ENCODE peak calls at places on chromosomes 4 and X, in six cellular contexts. B, X, E, Z, P and Y are unnamed samples.

GRCh38 chr4:18322111-18322510 is 300.6 kb upstream of the LCORL start:
- DNase-seq in E (no peak), P (no peak), Z (no peak), X (no peak), B (no peak), Y (no peak)

GRCh38 chr4:13539047-13539720 is 5.1 kb downstream of the NKX3-2 start:
- DNase-seq in E (no peak), Z (no peak), B (no peak), X (no peak), P (peak), Y (no peak)

GRCh38 chrX:21800344-21800770 is 39.1 kb upstream of the MBTPS2 start:
- DNase-seq in X (peak), B (peak), P (no peak), Z (no peak), E (no peak), Y (no peak)

GRCh38 chrX:48083212-48083611 is 11.8 kb upstream of the ZNF630 start:
- DNase-seq in X (peak), Z (peak), E (peak), B (peak), P (no peak), Y (peak)

GRCh38 chr4:11429646-11430045 is 952 bp upstream of the HS3ST1 start:
- DNase-seq in X (no peak), E (no peak), P (no peak), Z (no peak), B (no peak), Y (no peak)

GRCh38 chr4:111879539-111879938 is 265.7 kb upstream of the FAM241A start:
- DNase-seq in P (no peak), X (no peak), B (no peak), Z (no peak), E (no peak), Y (no peak)

GRCh38 chrX:20527458-20528099 is 260.9 kb upstream of the RPS6KA3 start:
- DNase-seq in Z (peak), E (no peak), X (peak), P (no peak), B (peak), Y (peak)

GRCh38 chrX:46582964-46583363 is 9.4 kb downstream of the CHST7 start:
- DNase-seq in X (peak), E (peak), B (peak), P (no peak), Z (no peak), Y (peak)

GRCh38 chrX:49178537-49178936 is 6.8 kb downstream of the PLP2 start:
- DNase-seq in B (no peak), X (no peak), P (peak), Z (no peak), E (no peak), Y (no peak)

GRCh38 chr4:127888559-127888958 is 7.9 kb downstream of the PLK4 start:
- DNase-seq in Z (no peak), E (no peak), B (no peak), P (no peak), X (no peak), Y (peak)

GRCh38 chr4:8615366-8615765 is 22.8 kb downstream of the CPZ start:
- DNase-seq in E (no peak), Z (no peak), P (peak), X (no peak), B (no peak), Y (no peak)

GRCh38 chrX:15547356-15547755 is 46.7 kb downstream of the BMX start:
- DNase-seq in B (no peak), X (no peak), Z (no peak), E (no peak), P (no peak), Y (no peak)

GRCh38 chr4:72887152-72887551 is 182.4 kb downstream of the COX18 start:
- DNase-seq in X (no peak), E (no peak), P (no peak), B (peak), Z (no peak), Y (no peak)

GRCh38 chr4:72893354-72894066 is 176.0 kb downstream of the COX18 start:
- DNase-seq in Z (no peak), B (no peak), X (no peak), E (no peak), P (no peak), Y (no peak)

GRCh38 chr4:72886602-72887001 is 182.9 kb downstream of the COX18 start:
- DNase-seq in Z (peak), E (no peak), P (no peak), X (peak), B (no peak), Y (no peak)

DNA sequence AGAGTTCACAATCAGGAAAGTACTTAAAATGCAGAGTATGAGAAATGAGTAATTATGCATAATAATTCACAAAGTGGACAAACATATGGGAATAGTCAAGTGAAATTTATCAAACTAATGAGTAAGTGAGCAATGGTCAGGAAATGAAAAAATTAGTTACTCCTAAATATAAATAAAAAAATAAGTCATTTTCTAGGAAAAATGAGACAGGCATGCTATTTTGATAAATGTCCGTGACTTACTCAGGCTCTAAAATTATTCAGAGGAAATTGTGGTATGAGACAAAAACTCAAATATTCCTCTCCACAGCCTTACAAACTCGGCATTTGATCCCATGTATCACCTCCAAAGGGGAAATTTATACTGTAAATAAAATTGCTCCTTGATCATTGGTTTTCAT is 181.2 kb downstream of the COX18 start:
- DNase-seq in Z (no peak), E (no peak), P (no peak), B (peak), X (no peak), Y (no peak)
- TF ChIP-seq CTCF in Z (no peak), E (no peak), P (no peak), B (no peak), X (no peak), Y (no peak)

DNA sequence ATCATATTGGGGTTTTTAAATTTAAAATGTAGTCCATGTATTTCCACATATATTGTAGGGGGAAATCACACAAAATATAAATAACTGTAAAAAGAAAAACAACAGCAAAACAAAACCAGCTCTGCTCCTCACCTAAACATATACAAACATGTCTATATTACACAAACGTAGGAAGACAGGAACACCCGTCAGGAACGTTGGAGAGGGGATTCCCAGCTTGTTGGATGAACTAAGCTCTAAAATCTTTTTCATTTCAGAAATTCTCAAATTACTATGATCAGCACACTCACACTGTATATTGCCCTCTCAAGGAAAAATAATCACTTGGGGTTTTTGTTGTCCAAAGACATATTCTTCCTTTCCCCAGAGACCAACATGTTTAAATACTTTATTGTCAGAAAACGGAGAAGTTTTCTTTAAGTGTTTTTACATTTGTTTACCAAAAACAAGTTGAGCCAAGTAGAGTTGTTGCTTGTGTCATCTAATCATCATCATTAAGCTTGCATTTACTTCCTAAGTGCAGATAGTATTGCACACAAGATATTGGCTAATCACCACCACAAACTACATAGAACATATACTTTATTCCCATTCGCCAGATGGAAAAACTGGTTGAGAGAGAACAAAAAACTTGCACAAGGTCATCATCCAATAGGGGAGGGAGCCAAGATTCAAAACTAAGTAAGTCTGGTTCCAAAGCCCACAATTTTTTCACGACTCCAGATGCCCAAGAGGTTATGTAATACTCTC is 2.4 kb upstream of the TLR10 start:
- DNase-seq in E (no peak), Z (no peak), X (no peak), B (no peak), P (no peak), Y (no peak)
- H3K4me3 ChIP-seq in E (no peak), Z (no peak), X (no peak), B (no peak), P (no peak), Y (no peak)

GRCh38 chrX:12076046-12076445 is 62.2 kb upstream of the FRMPD4 start:
- DNase-seq in Z (no peak), B (peak), X (peak), E (no peak), P (no peak), Y (peak)
- TF ChIP-seq CTCF in Z (no peak), B (no peak), X (peak), E (no peak), P (no peak), Y (no peak)

GRCh38 chr4:24885342-24885741 is 27.5 kb downstream of the CCDC149 start:
- DNase-seq in E (no peak), Z (no peak), B (no peak), X (no peak), P (no peak), Y (no peak)
- H3K4me3 ChIP-seq in E (no peak), Z (no peak), B (no peak), X (no peak), P (no peak), Y (no peak)

DNA sequence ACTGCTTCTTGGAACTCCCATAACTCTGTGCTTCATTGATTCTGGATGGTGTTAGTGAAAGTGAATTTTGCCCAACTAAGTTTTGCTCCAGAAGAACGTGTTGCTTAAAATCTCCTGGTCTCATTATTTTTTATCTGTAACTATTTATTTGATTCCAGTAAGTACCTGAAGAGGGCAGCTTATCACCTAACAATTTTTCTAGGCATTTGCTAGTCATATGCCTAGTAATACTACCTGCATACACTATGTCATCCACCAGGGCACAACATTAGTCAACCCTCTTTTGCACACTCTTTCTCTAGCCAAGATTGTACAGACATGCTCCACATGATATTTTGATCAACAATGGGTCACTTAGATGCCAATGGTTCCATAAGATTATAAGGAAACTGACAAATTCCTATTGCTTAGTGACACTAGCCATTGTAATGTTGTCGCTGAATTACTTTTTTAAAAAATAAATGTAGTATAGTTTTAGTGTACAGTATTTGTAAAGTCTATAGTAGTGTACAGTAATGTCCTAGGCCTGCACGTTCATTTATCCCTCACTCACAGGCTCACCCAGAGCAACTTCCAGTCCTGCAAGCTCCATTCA is 499.9 kb upstream of the AADAT start:
- DNase-seq in Z (peak), X (peak), B (peak), E (no peak), P (no peak), Y (no peak)
- TF ChIP-seq CTCF in Z (peak), X (peak), B (no peak), E (peak), P (no peak), Y (no peak)

GRCh38 chrX:3286196-3286920 is 60.1 kb downstream of the MXRA5 start:
- DNase-seq in Z (no peak), X (peak), P (no peak), E (peak), B (peak), Y (peak)
- H3K4me3 ChIP-seq in Z (no peak), X (no peak), P (no peak), E (no peak), B (peak), Y (peak)

DNA sequence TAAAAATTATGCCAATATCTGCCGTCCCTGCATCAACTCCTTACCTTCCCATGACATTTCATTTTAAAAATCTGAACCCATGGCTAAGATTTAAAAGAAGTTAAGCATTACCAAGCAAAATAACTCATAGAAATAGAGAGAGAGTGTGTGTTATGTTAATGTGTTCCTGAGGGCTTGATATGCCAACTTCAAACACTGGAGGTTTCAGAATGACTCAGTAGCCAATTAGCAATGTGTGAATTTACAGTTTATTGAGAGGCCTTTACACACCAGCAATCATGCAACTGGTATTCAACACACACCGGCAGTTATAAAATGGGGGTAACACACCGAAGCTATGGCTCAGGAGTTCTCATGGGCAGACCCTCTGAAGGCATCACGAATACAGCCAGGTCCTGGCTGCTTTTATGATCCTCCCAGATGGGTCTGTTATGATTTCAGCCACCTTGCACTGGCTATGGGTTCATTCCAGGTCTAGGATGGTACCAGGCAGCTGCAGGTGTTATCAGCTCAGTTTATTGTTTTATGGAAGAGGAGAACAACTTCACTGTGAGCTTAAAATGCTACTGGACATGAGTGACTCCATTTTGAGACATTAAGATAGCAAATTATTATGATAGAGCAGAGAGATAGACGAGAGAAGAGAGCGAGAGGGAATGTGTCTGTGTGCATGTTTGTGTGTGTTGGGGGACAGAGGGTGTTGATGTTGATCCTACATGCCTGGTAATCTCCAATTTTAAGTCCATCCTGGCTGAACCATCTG is 820.4 kb downstream of the FSTL5 start:
- DNase-seq in B (no peak), P (no peak), E (no peak), Z (no peak), X (no peak), Y (no peak)
- TF ChIP-seq CTCF in B (no peak), P (no peak), E (no peak), Z (no peak), X (no peak), Y (no peak)

DNA sequence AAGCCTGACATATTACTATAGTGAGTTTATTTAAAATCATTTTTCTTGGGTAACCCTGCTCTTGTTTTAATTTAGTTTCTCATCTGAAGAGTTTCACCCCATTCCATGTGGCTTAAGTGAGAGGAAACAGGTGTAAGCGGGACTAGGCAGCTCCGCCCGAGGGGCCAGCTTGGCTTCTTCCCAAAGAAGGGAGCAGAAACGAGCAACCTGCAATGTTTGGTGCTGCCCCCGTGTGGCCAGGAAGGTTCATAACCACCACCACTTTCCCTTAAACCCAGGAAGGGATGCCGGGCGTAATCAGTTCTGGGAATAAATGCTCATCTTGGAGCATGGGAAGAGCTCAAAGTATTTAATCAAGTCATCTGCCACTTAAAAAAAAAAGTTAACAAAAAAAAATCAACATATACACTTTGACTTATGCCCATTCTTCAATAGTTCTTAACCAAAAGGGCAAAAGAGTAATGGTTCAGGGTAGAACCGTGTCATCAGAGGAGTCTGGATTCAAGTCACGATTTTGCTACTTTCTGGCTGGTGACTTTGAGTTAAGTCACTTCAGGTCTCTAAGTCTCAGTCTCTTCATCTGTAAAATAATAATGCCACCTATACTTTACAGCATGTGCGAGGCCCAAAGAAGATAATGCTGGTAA is 147.9 kb downstream of the NSUN7 start:
- DNase-seq in X (peak), E (no peak), P (peak), B (peak), Z (peak), Y (peak)
- H3K4me3 ChIP-seq in X (no peak), E (no peak), P (no peak), B (no peak), Z (peak), Y (no peak)

DNA sequence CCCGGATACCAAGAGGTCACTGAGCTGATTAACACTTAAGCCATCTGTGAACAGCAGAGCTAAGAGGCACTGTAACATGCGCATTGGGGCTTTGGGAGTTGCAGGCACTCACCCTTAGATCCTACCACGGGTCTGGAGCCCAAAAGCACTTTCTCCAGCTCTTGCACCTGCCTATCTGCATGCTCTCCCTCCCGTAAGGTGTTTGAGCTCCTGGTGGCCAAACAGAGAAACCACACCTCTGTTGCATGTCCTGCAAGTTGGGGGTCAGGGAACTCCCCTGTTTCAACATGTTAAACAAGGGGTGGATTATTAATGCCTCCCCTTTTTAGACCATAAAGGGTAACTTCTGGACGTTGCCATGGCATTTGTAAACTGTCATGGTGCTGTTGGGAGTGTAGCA is 49.8 kb downstream of the GYPA start:
- DNase-seq in P (no peak), E (no peak), X (no peak), B (no peak), Z (no peak), Y (no peak)
- TF ChIP-seq CTCF in P (no peak), E (no peak), X (peak), B (no peak), Z (no peak), Y (no peak)